ENCODE peak calls at places on chromosomes 1 and 21, in ten cellular contexts. L is heart right ventricle, G is adrenal gland, D is BE2C, Y is HAP-1, B is upper lobe of left lung, Q is astrocyte, X is left ventricle myocardium inferior, M is A673, N is NT2/D1. E is an unnamed sample.

GRCh38 chr1:203286161-203286984 is 18.9 kb upstream of the BTG2 start:
- DNase-seq in L (no peak), G (no peak), D (no peak), Y (no peak), B (peak; percentile 56), Q (no peak), X (no peak), M (no peak), N (no peak), E (no peak)

GRCh38 chr1:240878631-240879030 is 266.7 kb upstream of the GREM2 start:
- DNase-seq in L (no peak), G (no peak), D (no peak), Y (no peak), B (no peak), Q (no peak), X (no peak), M (no peak), N (no peak), E (no peak)

GRCh38 chr1:43801203-43801602 is 93.9 kb downstream of the ST3GAL3 start:
- DNase-seq in L (no peak), G (no peak), D (no peak), Y (no peak), B (no peak), Q (no peak), X (no peak), M (no peak), N (no peak), E (no peak)

GRCh38 chr1:180857947-180858768 is 54.5 kb upstream of the KIAA1614 start:
- DNase-seq in L (no peak), G (no peak), D (no peak), Y (no peak), B (no peak), Q (no peak), X (no peak), M (no peak), N (no peak), E (no peak)

GRCh38 chr1:230201445-230201844 is 134.4 kb downstream of the GALNT2 start:
- DNase-seq in L (no peak), G (no peak), D (no peak), Y (no peak), B (no peak), Q (no peak), X (no peak), M (no peak), N (no peak), E (no peak)

GRCh38 chr1:227003163-227003562 is 63.1 kb downstream of the COQ8A start:
- DNase-seq in L (no peak), G (no peak), D (no peak), Y (no peak), B (peak; percentile 62), Q (no peak), X (no peak), M (no peak), N (no peak), E (no peak)

GRCh38 chr1:20187103-20187812 is 940 bp upstream of the PLA2G2C start:
- DNase-seq in L (no peak), G (no peak), D (no peak), Y (no peak), B (peak; percentile 66), Q (no peak), X (no peak), M (no peak), N (no peak), E (peak; percentile 57)

GRCh38 chr1:50416553-50417453 is 6.4 kb downstream of the DMRTA2 start:
- DNase-seq in L (no peak), G (no peak), D (no peak), Y (no peak), B (no peak), Q (no peak), X (no peak), M (no peak), N (no peak), E (no peak)

GRCh38 chr21:25985990-25986389 is 184.6 kb downstream of the APP start:
- DNase-seq in L (no peak), G (no peak), D (no peak), Y (no peak), B (no peak), Q (no peak), X (no peak), M (no peak), N (no peak), E (no peak)

GRCh38 chr1:183604048-183604808 is 14.0 kb upstream of the NCF2 start:
- DNase-seq in L (no peak), G (no peak), D (no peak), Y (no peak), B (peak; percentile 74), Q (peak; percentile 98), X (no peak), M (peak; percentile 21), N (no peak), E (no peak)

GRCh38 chr1:116712510-116712909 is 41.7 kb upstream of the CD2 start:
- DNase-seq in L (no peak), G (peak; percentile 13), D (no peak), Y (no peak), B (no peak), Q (no peak), X (no peak), M (no peak), N (peak; percentile 22), E (no peak)

GRCh38 chr1:118982281-118982680 is 5.9 kb downstream of the TBX15 start:
- DNase-seq in L (no peak), G (no peak), D (no peak), Y (no peak), B (no peak), Q (no peak), X (no peak), M (no peak), N (no peak), E (no peak)

GRCh38 chr1:55033215-55033614 is 6.1 kb upstream of the PCSK9 start:
- DNase-seq in L (no peak), G (no peak), D (no peak), Y (no peak), B (no peak), Q (no peak), X (no peak), M (no peak), N (no peak), E (no peak)
- H3K27me3 ChIP-seq in L (peaks cover 53% of the 10 kb centered on the region), G (peaks cover 29% of the 10 kb centered on the region), D (no peaks in the 10 kb centered on the region), Y (peaks cover 49% of the 10 kb centered on the region), B (no peaks in the 10 kb centered on the region), Q (peaks cover 54% of the 10 kb centered on the region), X (peaks cover 56% of the 10 kb centered on the region), M (no peaks in the 10 kb centered on the region), N (peaks cover 2% of the 10 kb centered on the region), E (no peaks in the 10 kb centered on the region)

DNA sequence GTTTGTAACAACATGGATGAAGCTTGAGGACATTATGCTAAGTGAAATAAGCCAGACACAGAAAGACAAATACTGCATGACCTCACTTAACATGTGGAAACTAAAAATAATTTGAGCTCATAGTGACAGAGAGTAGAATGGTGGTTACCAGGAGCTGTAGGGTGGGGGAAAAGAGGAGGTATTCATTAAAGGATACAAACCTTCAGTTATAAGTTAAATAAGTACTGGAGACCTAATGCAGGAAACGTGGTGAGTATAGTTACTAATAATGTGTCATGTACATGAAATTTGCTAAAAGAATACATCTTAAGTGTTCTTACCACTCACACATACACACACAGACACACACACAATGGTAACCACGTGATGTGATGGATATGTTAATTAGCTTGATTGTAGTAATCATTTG is 86.7 kb downstream of the NGF start:
- DNase-seq in L (no peak), G (no peak), D (no peak), Y (no peak), B (no peak), Q (peak; percentile 85), X (no peak), M (peak; percentile 77), N (no peak), E (no peak)
- H3K4me3 ChIP-seq in L (no peak overlapping the region), G (no peak overlapping the region), D (no peak overlapping the region), Y (no peak overlapping the region), B (no peak overlapping the region), Q (no peak overlapping the region), X (no peak overlapping the region), M (no peak overlapping the region), N (no peak overlapping the region), E (no peak overlapping the region)

GRCh38 chr1:55150880-55151582 is 64.1 kb downstream of the USP24 start:
- DNase-seq in L (no peak), G (no peak), D (no peak), Y (no peak), B (no peak), Q (no peak), X (no peak), M (no peak), N (no peak), E (no peak)

GRCh38 chr1:55154616-55155015 is 60.5 kb downstream of the USP24 start:
- DNase-seq in L (no peak), G (no peak), D (no peak), Y (no peak), B (no peak), Q (no peak), X (no peak), M (no peak), N (no peak), E (no peak)

GRCh38 chr1:55155522-55155921 is 59.6 kb downstream of the USP24 start:
- DNase-seq in L (peak; percentile 76), G (peak; percentile 68), D (peak; percentile 12), Y (peak; percentile 25), B (peak; percentile 33), Q (peak; percentile 12), X (peak; percentile 58), M (peak; percentile 41), N (peak; percentile 13), E (peak; percentile 27)

GRCh38 chr1:55156093-55156492 is 59.1 kb downstream of the USP24 start:
- DNase-seq in L (no peak), G (no peak), D (no peak), Y (no peak), B (no peak), Q (peak; percentile 76), X (no peak), M (no peak), N (no peak), E (no peak)

DNA sequence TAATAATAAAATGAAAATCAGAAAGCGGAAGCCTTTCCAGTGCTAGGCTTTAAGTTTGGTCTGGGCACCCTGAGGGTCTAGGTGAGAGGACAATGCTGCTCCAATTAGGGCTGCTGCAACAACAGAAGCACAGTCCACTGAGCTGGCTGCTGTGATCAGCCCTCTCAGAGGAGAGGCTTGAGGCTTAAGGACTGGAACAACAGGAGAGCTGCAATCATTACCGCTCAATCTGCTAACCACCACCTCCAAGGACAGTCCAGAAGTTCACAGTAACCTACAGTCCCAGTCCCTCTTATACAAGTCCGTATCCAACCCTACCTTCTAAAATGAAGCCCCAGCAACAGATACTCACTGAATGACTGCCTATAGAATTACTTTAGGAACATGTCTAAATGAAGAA is 62.1 kb downstream of the USP24 start:
- DNase-seq in L (no peak), G (no peak), D (no peak), Y (no peak), B (no peak), Q (no peak), X (no peak), M (no peak), N (no peak), E (no peak)
- H3K36me3 ChIP-seq in L (no peaks in the 10 kb centered on the region), G (peaks cover 26% of the 10 kb centered on the region), D (no peaks in the 10 kb centered on the region), Y (peaks cover 30% of the 10 kb centered on the region), B (peaks cover 67% of the 10 kb centered on the region), Q (peaks cover 20% of the 10 kb centered on the region), X (peaks cover 70% of the 10 kb centered on the region), M (peaks cover 34% of the 10 kb centered on the region), N (peaks cover 79% of the 10 kb centered on the region), E (peaks cover 58% of the 10 kb centered on the region)

DNA sequence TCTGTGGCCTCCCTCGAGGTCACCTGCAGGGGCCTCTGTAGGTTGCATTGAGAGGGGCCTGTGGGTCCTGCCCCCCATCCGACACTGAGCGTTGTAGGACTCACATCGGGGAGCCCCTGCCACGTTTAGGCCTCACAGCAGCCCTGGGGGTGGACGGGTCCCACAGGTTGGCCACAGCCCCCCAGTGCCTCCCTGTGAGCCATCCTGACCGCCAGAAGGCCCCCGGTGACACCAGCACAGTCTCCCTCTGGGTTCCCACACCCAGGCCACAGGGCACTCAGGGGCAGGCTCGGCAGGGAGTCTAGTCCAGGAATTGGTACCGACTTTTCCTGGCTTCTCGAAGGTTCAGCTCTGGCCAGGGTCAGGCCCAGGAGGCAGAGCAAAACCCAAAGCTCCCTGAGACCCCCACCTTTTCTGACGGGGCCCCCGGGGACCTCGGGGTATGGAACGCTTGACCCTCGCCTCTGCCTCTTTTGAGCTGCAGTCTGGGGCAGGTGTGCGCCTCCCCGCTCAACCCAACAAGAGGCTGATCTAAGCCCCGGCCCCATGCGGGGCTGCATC is 13.9 kb upstream of the POFUT2 start:
- DNase-seq in L (no peak), G (no peak), D (peak; percentile 4), Y (no peak), B (no peak), Q (no peak), X (peak; percentile 15), M (no peak), N (no peak), E (no peak)
- H3K27me3 ChIP-seq in L (no peaks in the 10 kb centered on the region), G (no peaks in the 10 kb centered on the region), D (no peaks in the 10 kb centered on the region), Y (no peaks in the 10 kb centered on the region), B (no peaks in the 10 kb centered on the region), Q (no peaks in the 10 kb centered on the region), X (no peaks in the 10 kb centered on the region), M (no peaks in the 10 kb centered on the region), N (no peaks in the 10 kb centered on the region), E (no peaks in the 10 kb centered on the region)